ENCODE peak calls at places on chromosome 1, in seven cellular contexts. E is IMR-90, G is brain microvascular endothelial cell, D is sigmoid colon, A is thyroid gland, M is aorta, P is body of pancreas. W is an unnamed sample.

GRCh38 chr1:145849356-145850165 is 4.1 kb downstream of the NUDT17 start:
- DNase-seq in E (peak; percentile 66), M (no peak), D (no peak), G (peak; percentile 66), A (no peak), P (no peak), W (no peak)

GRCh38 chr1:115117303-115117702 is 28.0 kb upstream of the TSPAN2 start:
- DNase-seq in E (no peak), D (no peak), A (peak; percentile 48), P (no peak), G (no peak), M (no peak), W (no peak)

GRCh38 chr1:238399558-238399957 is 508.8 kb upstream of the ZP4 start:
- DNase-seq in M (no peak), P (no peak), E (no peak), A (no peak), D (no peak), G (no peak), W (no peak)

GRCh38 chr1:29281531-29281930 is 45.2 kb downstream of the PTPRU start:
- DNase-seq in D (no peak), E (no peak), M (no peak), A (no peak), G (no peak), P (no peak), W (no peak)

GRCh38 chr1:1088036-1088800 is 14.1 kb upstream of the RNF223 start:
- DNase-seq in M (peak; percentile 71), E (no peak), G (no peak), A (no peak), D (no peak), P (no peak), W (peak; percentile 30)

GRCh38 chr1:95778217-95778616 is 544.2 kb downstream of the RWDD3 start:
- DNase-seq in P (no peak), E (no peak), D (no peak), M (no peak), G (no peak), A (no peak), W (no peak)

GRCh38 chr1:12460911-12461621 is 156.9 kb downstream of the DHRS3 start:
- DNase-seq in G (no peak), D (peak; percentile 81), A (peak; percentile 67), E (peak; percentile 86), P (peak; percentile 84), M (peak; percentile 86), W (no peak)

GRCh38 chr1:204598319-204598969 is 82.2 kb downstream of the MDM4 start:
- DNase-seq in M (no peak), E (no peak), P (no peak), D (no peak), G (no peak), A (no peak), W (no peak)

GRCh38 chr1:210087058-210087457 is 145.5 kb upstream of the SERTAD4 start:
- DNase-seq in D (no peak), M (no peak), E (no peak), G (no peak), P (no peak), A (no peak), W (no peak)

GRCh38 chr1:30320581-30320890 is 402.8 kb downstream of the MATN1 start:
- DNase-seq in E (no peak), M (peak; percentile 54), P (no peak), G (no peak), D (no peak), A (no peak), W (no peak)

GRCh38 chr1:186793582-186793927 is 35.2 kb upstream of the PLA2G4A start:
- DNase-seq in G (no peak), D (no peak), A (no peak), P (no peak), M (no peak), E (peak; percentile 47), W (no peak)

GRCh38 chr1:24275510-24275909 is 43.6 kb upstream of the GRHL3 start:
- DNase-seq in D (peak; percentile 13), E (peak; percentile 42), G (peak; percentile 18), M (no peak), P (no peak), A (no peak), W (no peak)

GRCh38 chr1:226428348-226429050 is 20.6 kb upstream of the PARP1 start:
- DNase-seq in A (no peak), G (no peak), E (no peak), M (no peak), D (no peak), P (no peak), W (no peak)

GRCh38 chr1:53361541-53361961 is 33.7 kb upstream of the LRP8 start:
- DNase-seq in A (no peak), G (no peak), P (peak; percentile 9), D (peak; percentile 41), M (peak; percentile 60), E (no peak), W (peak; percentile 30)

GRCh38 chr1:117699953-117700352 is 94.1 kb downstream of the TENT5C start:
- DNase-seq in P (no peak), A (no peak), E (no peak), M (no peak), D (no peak), G (no peak), W (no peak)

GRCh38 chr1:115782571-115783281 is 14.2 kb upstream of the CASQ2 start:
- DNase-seq in D (no peak), A (no peak), G (peak; percentile 52), M (no peak), E (peak; percentile 45), P (no peak), W (no peak)

GRCh38 chr1:20731057-20731991 is 1.2 kb downstream of the SH2D5 start:
- DNase-seq in P (no peak), G (no peak), D (no peak), A (no peak), E (no peak), M (peak; percentile 73), W (peak; percentile 44)

GRCh38 chr1:179296831-179297377 is 3.3 kb downstream of the SOAT1 start:
- DNase-seq in M (no peak), G (no peak), E (no peak), A (no peak), D (no peak), P (no peak), W (no peak)

GRCh38 chr1:38244218-38244617 is 197.6 kb upstream of the POU3F1 start:
- DNase-seq in E (no peak), D (no peak), M (no peak), A (no peak), G (no peak), P (no peak), W (no peak)

GRCh38 chr1:231939118-231939517 is 312.5 kb downstream of the DISC1 start:
- DNase-seq in D (no peak), A (no peak), G (no peak), E (no peak), P (no peak), M (no peak), W (no peak)

GRCh38 chr1:184755226-184756065 is 788 bp upstream of the EDEM3 start:
- DNase-seq in A (peak; percentile 8), G (peak; percentile 49), D (no peak), P (no peak), E (no peak), M (no peak), W (no peak)

GRCh38 chr1:28365864-28366263 is 3.7 kb upstream of the PHACTR4 start:
- DNase-seq in G (no peak), M (no peak), E (no peak), D (peak; percentile 2), A (no peak), P (peak; percentile 65), W (no peak)

GRCh38 chr1:165434264-165434663 is 10.7 kb downstream of the RXRG start:
- DNase-seq in E (no peak), D (no peak), M (no peak), G (no peak), A (no peak), P (no peak), W (no peak)
- H3K36me3 ChIP-seq in E (no peaks in the 10 kb centered on the region), D (no peaks in the 10 kb centered on the region), M (no peaks in the 10 kb centered on the region), G (no peaks in the 10 kb centered on the region), A (no peaks in the 10 kb centered on the region), P (no peaks in the 10 kb centered on the region), W (no peaks in the 10 kb centered on the region)

GRCh38 chr1:51516639-51517158 is 2.4 kb downstream of the EPS15 start:
- DNase-seq in G (peak; percentile 35), A (no peak), M (no peak), D (no peak), E (peak; percentile 13), P (no peak), W (no peak)
- H3K4me3 ChIP-seq in G (no peak overlapping the region), A (no peak overlapping the region), M (no peak overlapping the region), D (peak overlapping the region; percentile 89), E (no peak overlapping the region), P (no peak overlapping the region), W (peak overlapping the region; percentile 79)

GRCh38 chr1:198878566-198878965 is 239.7 kb downstream of the PTPRC start:
- DNase-seq in P (no peak), M (no peak), D (no peak), E (no peak), A (no peak), G (no peak), W (no peak)

GRCh38 chr1:198876371-198876871 is 237.6 kb downstream of the PTPRC start:
- DNase-seq in P (no peak), M (no peak), E (no peak), D (no peak), G (no peak), A (peak; percentile 23), W (no peak)

DNA sequence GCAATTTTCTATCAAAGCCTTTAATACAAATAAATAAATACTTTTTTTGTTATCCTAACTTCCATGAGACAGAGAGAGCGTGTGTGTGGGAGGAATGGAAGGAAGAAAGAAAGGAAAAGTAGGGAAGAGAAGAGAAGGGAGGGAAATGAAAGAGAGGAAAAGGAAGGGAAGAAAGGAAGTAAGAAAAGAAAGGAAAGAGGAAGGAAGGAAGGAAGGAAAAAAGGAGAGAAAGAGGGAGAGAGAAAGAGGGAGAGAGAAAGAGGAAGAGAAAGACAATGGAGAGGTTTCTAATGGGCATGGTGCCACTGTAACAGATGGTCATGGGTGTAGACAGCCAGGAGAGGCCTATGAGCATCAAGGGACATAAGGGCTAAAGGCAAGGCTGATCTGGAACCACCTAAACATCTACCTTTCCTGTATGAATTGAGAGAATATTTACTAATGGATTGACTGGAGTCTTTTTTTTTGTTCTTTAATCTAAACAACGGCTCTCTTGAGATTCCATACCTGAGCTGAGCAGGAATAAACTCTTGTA is 234.9 kb downstream of the PTPRC start:
- DNase-seq in A (no peak), E (no peak), G (no peak), D (no peak), M (no peak), P (no peak), W (no peak)
- H3K36me3 ChIP-seq in A (no peaks in the 10 kb centered on the region), E (peaks cover 8% of the 10 kb centered on the region), G (peaks cover 19% of the 10 kb centered on the region), D (no peaks in the 10 kb centered on the region), M (no peaks in the 10 kb centered on the region), P (no peaks in the 10 kb centered on the region), W (no peaks in the 10 kb centered on the region)

GRCh38 chr1:15159166-15159555 is 5.6 kb downstream of the TMEM51 start:
- DNase-seq in M (no peak), G (no peak), A (no peak), P (no peak), E (peak; percentile 61), D (no peak), W (no peak)
- H3K4me3 ChIP-seq in M (no peak overlapping the region), G (no peak overlapping the region), A (no peak overlapping the region), P (no peak overlapping the region), E (peak overlapping the region; percentile 25), D (peak overlapping the region; percentile 34), W (no peak overlapping the region)

GRCh38 chr1:225413708-225414375 is 14.0 kb downstream of the LBR start:
- DNase-seq in E (no peak), A (no peak), M (no peak), D (no peak), G (no peak), P (no peak), W (no peak)
- H3K36me3 ChIP-seq in E (peaks cover 29% of the 10 kb centered on the region), A (peaks cover 35% of the 10 kb centered on the region), M (peaks cover under 1% of the 10 kb centered on the region), D (peaks cover 15% of the 10 kb centered on the region), G (peaks cover 32% of the 10 kb centered on the region), P (peaks cover 8% of the 10 kb centered on the region), W (no peaks in the 10 kb centered on the region)

W was measured in Peyer's patch.